ENCODE peak calls at places on chromosomes 4 and X, in seven cellular contexts. G is activated T-cell treated with anti-CD3 and anti-CD28 coated beads for 24 hours; Z is lung microvascular endothelial cell; K is activated B cell treated with CpG ODN at 0.5 μM for 24 hours; I is smooth muscle cell of the brain vasculature; B is GF-D8; F is CD4-positive, alpha-beta T cell. D is an unnamed sample.
A peak's percentile ranks its signal among the peaks of the same experiment; 100 is the strongest.

GRCh38 chr4:3725936-3726895 is 40.0 kb upstream of the ADRA2C start:
- DNase-seq in I (no peak), F (no peak), B (no peak), Z (no peak), G (no peak), K (no peak), D (no peak)

GRCh38 chrX:68693481-68694410 is 46.3 kb downstream of the STARD8 start:
- DNase-seq in B (peak; percentile 41), K (no peak), I (no peak), G (no peak), Z (peak; percentile 62), F (no peak), D (no peak)

GRCh38 chr4:101099001-101099400 is 248.3 kb downstream of the PPP3CA start:
- DNase-seq in B (no peak), Z (no peak), I (no peak), K (no peak), F (no peak), G (no peak), D (no peak)

GRCh38 chr4:3402409-3403103 is 39.2 kb upstream of the HGFAC start:
- DNase-seq in I (no peak), K (no peak), B (no peak), F (no peak), Z (no peak), G (no peak), D (no peak)

GRCh38 chr4:8157944-8158709 is 486 bp downstream of the ABLIM2 start:
- DNase-seq in K (no peak), B (no peak), G (no peak), F (no peak), I (no peak), Z (no peak), D (no peak)

GRCh38 chr4:142181021-142181420 is 544.6 kb downstream of the IL15 start:
- DNase-seq in G (no peak), K (no peak), Z (no peak), I (no peak), F (no peak), B (no peak), D (no peak)

GRCh38 chr4:182807841-182808548 is 109.2 kb downstream of the DCTD start:
- DNase-seq in K (no peak), I (no peak), B (no peak), F (no peak), G (no peak), Z (no peak), D (no peak)

GRCh38 chrX:18099745-18100144 is 120.9 kb downstream of the BEND2 start:
- DNase-seq in I (no peak), F (no peak), B (no peak), K (no peak), Z (no peak), G (no peak), D (no peak)

GRCh38 chr4:113327513-113327912 is 278.1 kb downstream of the ANK2 start:
- DNase-seq in K (no peak), G (no peak), I (no peak), Z (no peak), F (no peak), B (no peak), D (no peak)

GRCh38 chr4:155599102-155599501 is 67.5 kb upstream of the GUCY1A1 start:
- DNase-seq in B (no peak), Z (no peak), F (no peak), K (no peak), I (no peak), G (no peak), D (no peak)

GRCh38 chr4:68865178-68865638 is 49.4 kb downstream of the UGT2B10 start:
- DNase-seq in Z (no peak), I (no peak), K (no peak), G (no peak), B (no peak), F (no peak), D (no peak)

GRCh38 chrX:7946960-7947359 is 19.7 kb upstream of the PNPLA4 start:
- DNase-seq in G (no peak), I (no peak), Z (no peak), K (no peak), B (no peak), F (no peak), D (no peak)

GRCh38 chr4:113674251-113674650 is 87.3 kb downstream of the CAMK2D start:
- DNase-seq in K (no peak), I (no peak), B (no peak), Z (no peak), G (no peak), F (no peak), D (no peak)

GRCh38 chr4:70816894-70817293 is 22.8 kb downstream of the GRSF1 start:
- DNase-seq in K (no peak), I (no peak), B (no peak), F (no peak), G (no peak), Z (no peak), D (no peak)

GRCh38 chr4:134189480-134189879 is 12.1 kb downstream of the PABPC4L start:
- DNase-seq in F (no peak), I (no peak), B (no peak), Z (no peak), K (no peak), G (no peak), D (no peak)

GRCh38 chrX:39693298-39693697 is 404.5 kb downstream of the BCOR start:
- DNase-seq in G (no peak), F (no peak), I (no peak), B (no peak), K (no peak), Z (no peak), D (no peak)

GRCh38 chrX:68114573-68115199 is 318.6 kb downstream of the OPHN1 start:
- DNase-seq in G (no peak), B (peak; percentile 72), K (no peak), F (no peak), Z (no peak), I (no peak), D (no peak)

GRCh38 chr4:54658321-54659093 is 750 bp downstream of the KIT start:
- DNase-seq in G (no peak), K (no peak), F (no peak), I (no peak), B (no peak), Z (peak; percentile 50), D (no peak)